ENCODE peak calls at places on chromosomes 16 and 17, in seven cellular contexts. B, W, V, G, S, P and L are unnamed samples.

GRCh38 chr17:27543464-27543856 is 87.2 kb downstream of the KSR1 start:
- DNase-seq in B (no peak), W (no peak), V (no peak), G (no peak), S (no peak), P (no peak), L (no peak)

GRCh38 chr17:17030515-17031211 is 11.6 kb upstream of the MPRIP start:
- DNase-seq in B (no peak), W (no peak), V (no peak), G (no peak), S (no peak), P (no peak), L (no peak)

GRCh38 chr17:40956401-40957254 is 10.1 kb downstream of the KRT39 start:
- DNase-seq in B (no peak), W (no peak), V (no peak), G (peak), S (peak), P (no peak), L (no peak)

GRCh38 chr16:81487301-81487720 is 42.7 kb downstream of the CMIP start:
- DNase-seq in B (no peak), W (no peak), V (no peak), G (no peak), S (no peak), P (no peak), L (no peak)

GRCh38 chr17:65287040-65287439 is 149.9 kb downstream of the RGS9 start:
- DNase-seq in B (no peak), W (no peak), V (no peak), G (no peak), S (no peak), P (no peak), L (no peak)

GRCh38 chr17:15946611-15947120 is 1.7 kb downstream of the ADORA2B start:
- DNase-seq in B (no peak), W (no peak), V (no peak), G (peak), S (no peak), P (no peak), L (no peak)

GRCh38 chr16:73298562-73298961 is 250.6 kb upstream of the ZFHX3 start:
- DNase-seq in B (no peak), W (no peak), V (no peak), G (peak), S (no peak), P (no peak), L (no peak)

GRCh38 chr17:76199466-76199865 is 40.8 kb downstream of the RNF157 start:
- DNase-seq in B (no peak), W (no peak), V (no peak), G (no peak), S (no peak), P (no peak), L (no peak)

GRCh38 chr17:72699566-72699965 is 392.9 kb downstream of the SLC39A11 start:
- DNase-seq in B (no peak), W (no peak), V (no peak), G (no peak), S (no peak), P (no peak), L (no peak)

GRCh38 chr16:88810166-88810867 is 1.4 kb downstream of the APRT start:
- DNase-seq in B (peak), W (no peak), V (no peak), G (no peak), S (peak), P (no peak), L (no peak)

GRCh38 chr17:29722411-29723198 is 99.9 kb upstream of the CORO6 start:
- DNase-seq in B (no peak), W (no peak), V (peak), G (peak), S (no peak), P (peak), L (no peak)

GRCh38 chr17:20120835-20121234 is 111.7 kb downstream of the SPECC1 start:
- DNase-seq in B (no peak), W (no peak), V (no peak), G (no peak), S (no peak), P (no peak), L (no peak)

GRCh38 chr16:51641191-51641765 is 490.2 kb upstream of the SALL1 start:
- DNase-seq in B (no peak), W (no peak), V (no peak), G (no peak), S (no peak), P (no peak), L (no peak)

GRCh38 chr17:3695723-3696411 is at the start of gene P2RX5:
- DNase-seq in B (no peak), W (no peak), V (no peak), G (no peak), S (peak), P (peak), L (no peak)

GRCh38 chr16:22217890-22218730 is 12.0 kb downstream of the EEF2K start:
- DNase-seq in B (no peak), W (peak), V (no peak), G (no peak), S (no peak), P (peak), L (no peak)

GRCh38 chr17:72185571-72185970 is 64.8 kb downstream of the SOX9 start:
- DNase-seq in B (no peak), W (no peak), V (no peak), G (no peak), S (no peak), P (no peak), L (no peak)

GRCh38 chr17:73639322-73639721 is 4.9 kb downstream of the SDK2 start:
- DNase-seq in B (no peak), W (no peak), V (no peak), G (no peak), S (no peak), P (no peak), L (no peak)

GRCh38 chr17:62804822-62805221 is 3.3 kb downstream of the MARCHF10 start:
- DNase-seq in B (no peak), W (peak), V (no peak), G (peak), S (peak), P (no peak), L (no peak)

GRCh38 chr17:49438439-49438861 is 23.8 kb upstream of the PHB1 start:
- DNase-seq in B (no peak), W (no peak), V (no peak), G (no peak), S (no peak), P (no peak), L (no peak)

GRCh38 chr17:71438631-71439146 is 682.1 kb upstream of the SOX9 start:
- DNase-seq in B (no peak), W (peak), V (no peak), G (peak), S (peak), P (no peak), L (no peak)

GRCh38 chr17:69605571-69605970 is 191.1 kb downstream of the MAP2K6 start:
- DNase-seq in B (no peak), W (no peak), V (no peak), G (no peak), S (no peak), P (no peak), L (no peak)

GRCh38 chr17:13558588-13558987 is 43.1 kb downstream of the HS3ST3A1 start:
- DNase-seq in B (no peak), W (no peak), V (no peak), G (no peak), S (no peak), P (no peak), L (no peak)

GRCh38 chr16:10497132-10498088 is 83.0 kb downstream of the EMP2 start:
- DNase-seq in B (peak), W (no peak), V (no peak), G (no peak), S (no peak), P (no peak), L (no peak)

GRCh38 chr17:50779747-50780363 is 12.5 kb upstream of the ANKRD40CL start:
- DNase-seq in B (no peak), W (no peak), V (no peak), G (no peak), S (no peak), P (no peak), L (no peak)

GRCh38 chr16:23320695-23321094 is 18.6 kb downstream of the SCNN1B start:
- DNase-seq in B (no peak), W (no peak), V (no peak), G (no peak), S (peak), P (no peak), L (no peak)

GRCh38 chr17:39213852-39214251 is 11.9 kb downstream of the STAC2 start:
- DNase-seq in B (no peak), W (peak), V (peak), G (no peak), S (peak), P (no peak), L (no peak)

GRCh38 chr16:68592466-68593337 is 52.4 kb upstream of the CDH3 start:
- DNase-seq in B (no peak), W (no peak), V (no peak), G (no peak), S (no peak), P (peak), L (no peak)

GRCh38 chr17:72591500-72592241 is 470.9 kb downstream of the SOX9 start:
- DNase-seq in B (peak), W (no peak), V (no peak), G (peak), S (no peak), P (peak), L (no peak)

GRCh38 chr17:2693561-2694380 is 17.8 kb downstream of the CLUH start:
- DNase-seq in B (no peak), W (no peak), V (no peak), G (no peak), S (no peak), P (peak), L (no peak)

GRCh38 chr16:3088925-3089716 is 10.0 kb downstream of the ZSCAN10 start:
- DNase-seq in B (no peak), W (no peak), V (no peak), G (no peak), S (no peak), P (peak), L (no peak)

GRCh38 chr17:17873450-17873991 is 36.7 kb upstream of the SREBF1 start:
- DNase-seq in B (no peak), W (no peak), V (no peak), G (no peak), S (no peak), P (no peak), L (no peak)

GRCh38 chr17:9890124-9890523 is 14.9 kb downstream of the RCVRN start:
- DNase-seq in B (no peak), W (peak), V (no peak), G (no peak), S (peak), P (peak), L (no peak)

GRCh38 chr17:66313995-66314659 is 11.7 kb downstream of the PRKCA start:
- DNase-seq in B (no peak), W (no peak), V (no peak), G (no peak), S (no peak), P (no peak), L (no peak)

GRCh38 chr17:33688771-33689170 is 395.7 kb upstream of the ASIC2 start:
- DNase-seq in B (no peak), W (no peak), V (no peak), G (no peak), S (no peak), P (no peak), L (no peak)

GRCh38 chr16:47049901-47050583 is 76.6 kb upstream of the DNAJA2 start:
- DNase-seq in B (no peak), W (no peak), V (no peak), G (no peak), S (no peak), P (no peak), L (no peak)
- TF ChIP-seq CTCF in B (no peak), W (no peak), V (no peak), G (no peak), S (no peak), P (no peak), L (no peak)

DNA sequence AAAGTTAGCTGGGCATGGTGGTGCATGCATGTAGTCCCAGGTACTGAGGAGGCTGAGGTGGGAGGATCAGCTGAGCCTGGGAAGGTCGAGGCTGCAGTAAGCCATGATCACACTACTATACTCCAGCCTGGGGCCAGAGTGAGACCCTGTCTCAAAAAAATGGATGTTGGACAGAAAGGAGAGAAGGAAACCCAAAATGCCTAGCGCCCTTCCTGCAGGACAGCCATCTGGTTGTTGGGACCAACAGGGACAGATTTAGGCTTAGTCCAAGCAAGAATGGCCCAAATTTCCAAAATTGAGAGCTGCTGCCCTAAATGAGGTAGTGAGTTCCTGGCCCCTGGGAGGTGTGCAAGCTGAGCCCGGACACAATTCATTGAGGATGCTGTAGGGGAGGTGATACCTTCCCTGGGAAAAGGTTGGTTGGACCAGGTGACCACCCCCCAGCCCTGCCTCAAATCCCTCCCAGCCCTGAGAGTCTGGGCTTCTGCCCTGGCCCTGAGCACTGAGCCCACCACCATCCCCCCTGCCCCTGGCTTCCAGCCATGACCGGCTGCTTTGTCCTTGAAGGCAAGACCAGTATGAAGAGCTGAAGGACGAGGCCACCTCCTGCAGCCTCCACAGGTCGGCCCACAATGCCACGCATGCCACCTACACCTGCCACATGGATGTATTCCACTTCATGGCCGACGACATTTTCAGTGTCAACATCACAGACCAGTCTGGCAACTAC is 35.1 kb downstream of the IL21R start:
- DNase-seq in B (no peak), W (no peak), V (peak), G (no peak), S (no peak), P (no peak), L (no peak)
- TF ChIP-seq CTCF in B (no peak), W (no peak), V (no peak), G (no peak), S (no peak), P (no peak), L (no peak)

DNA sequence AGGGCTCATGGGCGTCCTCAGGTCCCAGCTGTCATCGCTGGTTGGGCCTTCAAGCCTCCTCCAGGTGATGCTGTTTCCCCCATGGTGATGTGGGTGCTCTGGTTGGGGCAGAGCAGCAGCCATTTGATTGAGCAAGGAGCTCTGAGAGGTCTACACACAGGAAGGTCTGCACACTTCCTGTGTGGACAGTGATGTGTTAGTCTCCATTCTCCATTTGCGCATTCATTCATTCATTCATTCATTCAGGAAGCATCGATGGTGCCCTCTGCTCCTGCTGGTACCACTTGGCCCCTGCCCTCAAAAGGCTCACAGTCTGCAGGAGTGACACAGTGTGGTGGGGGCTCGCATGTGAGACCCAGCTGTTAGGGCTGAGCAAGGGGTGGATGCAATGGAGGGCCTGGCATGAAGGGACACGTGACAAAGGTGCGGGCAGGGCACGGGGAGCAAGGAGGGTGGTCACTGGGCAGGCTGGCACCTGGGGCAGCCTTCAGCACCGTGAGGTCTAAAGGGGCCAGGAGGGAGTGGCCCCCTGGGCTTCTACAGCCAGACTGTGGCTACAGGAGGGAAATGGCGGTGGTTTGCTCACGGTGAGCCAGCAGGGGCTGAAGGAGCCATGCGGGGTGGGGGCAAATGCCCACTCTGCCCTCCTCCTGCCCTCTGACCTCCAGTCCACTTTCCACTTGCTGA is 1.5 kb downstream of the ADGRG3 start:
- DNase-seq in B (no peak), W (no peak), V (no peak), G (no peak), S (no peak), P (no peak), L (no peak)
- TF ChIP-seq CTCF in B (no peak), W (no peak), V (no peak), G (no peak), S (no peak), P (no peak), L (no peak)

DNA sequence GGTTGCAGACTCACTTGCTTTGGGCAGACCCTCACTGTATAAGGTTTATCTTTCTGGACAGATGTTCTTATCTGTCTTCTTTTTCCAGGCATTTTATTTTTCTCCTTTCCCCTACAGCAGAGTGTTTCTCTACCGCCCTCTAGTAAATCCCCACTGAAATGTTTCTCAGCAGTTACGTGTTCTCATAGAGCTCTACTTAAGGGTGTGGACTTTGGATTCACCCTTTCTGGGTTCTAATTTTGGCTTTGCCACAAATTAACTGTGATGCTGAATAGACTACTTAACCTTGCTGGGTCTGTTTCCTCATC is 2.0 kb downstream of the ADAT1 start:
- DNase-seq in B (no peak), W (peak), V (no peak), G (peak), S (no peak), P (peak), L (no peak)
- TF ChIP-seq CTCF in B (no peak), W (peak), V (peak), G (peak), S (peak), P (peak), L (peak)